ENCODE peak calls at places on chromosomes 1 and 21, in eight cellular contexts. G is cardiac fibroblast, X is left ventricle myocardium inferior, C is AG04449, O is SJSA1, K is GM12865, Z is BJ, N is IMR-90. H is an unnamed sample.

GRCh38 chr21:41360072-41360821 is 1.6 kb upstream of the MX2 start:
- DNase-seq in G (peak), X (peak), C (no peak), O (no peak), K (no peak), Z (peak), N (peak), H (peak)

GRCh38 chr21:25029580-25029979 is 577.7 kb downstream of the MRPL39 start:
- DNase-seq in G (no peak), X (no peak), C (no peak), O (no peak), K (peak), Z (no peak), N (no peak), H (no peak)

GRCh38 chr1:25622526-25622925 is 5.9 kb downstream of the MAN1C1 start:
- DNase-seq in G (no peak), X (no peak), C (no peak), O (no peak), K (no peak), Z (no peak), N (no peak), H (no peak)

GRCh38 chr21:36419996-36420395 is 34.8 kb downstream of the CHAF1B start:
- DNase-seq in G (peak), X (peak), C (peak), O (peak), K (peak), Z (peak), N (peak), H (peak)

GRCh38 chr1:211088156-211088555 is 45.8 kb downstream of the KCNH1 start:
- DNase-seq in G (no peak), X (no peak), C (no peak), O (no peak), K (no peak), Z (no peak), N (no peak), H (no peak)

GRCh38 chr1:149887456-149888159 is 11.8 kb upstream of the BOLA1 start:
- DNase-seq in G (peak), X (peak), C (peak), O (peak), K (peak), Z (peak), N (peak), H (peak)

GRCh38 chr1:174308604-174309003 is 139.2 kb upstream of the GPR52 start:
- DNase-seq in G (no peak), X (no peak), C (no peak), O (no peak), K (no peak), Z (no peak), N (no peak), H (no peak)

GRCh38 chr1:71785470-71785869 is 496.9 kb downstream of the NEGR1 start:
- DNase-seq in G (peak), X (no peak), C (no peak), O (no peak), K (no peak), Z (peak), N (no peak), H (peak)

GRCh38 chr1:203624341-203624712 is 2.3 kb upstream of the ATP2B4 start:
- DNase-seq in G (no peak), X (no peak), C (no peak), O (no peak), K (no peak), Z (no peak), N (no peak), H (no peak)

GRCh38 chr1:236287757-236288619 is 6.2 kb upstream of the ERO1B start:
- DNase-seq in G (no peak), X (no peak), C (no peak), O (no peak), K (no peak), Z (no peak), N (no peak), H (no peak)

GRCh38 chr1:37410815-37411214 is 63.6 kb upstream of the ZC3H12A start:
- DNase-seq in G (peak), X (no peak), C (no peak), O (no peak), K (peak), Z (no peak), N (peak), H (peak)

GRCh38 chr1:206608108-206608698 is 4.1 kb downstream of the EIF2D start:
- DNase-seq in G (peak), X (no peak), C (no peak), O (no peak), K (peak), Z (no peak), N (peak), H (peak)

GRCh38 chr21:45584786-45585185 is 42.5 kb upstream of the SLC19A1 start:
- DNase-seq in G (no peak), X (no peak), C (no peak), O (peak), K (no peak), Z (no peak), N (no peak), H (no peak)

GRCh38 chr21:45874716-45875415 is 106.7 kb upstream of the COL6A1 start:
- DNase-seq in G (peak), X (no peak), C (peak), O (peak), K (no peak), Z (peak), N (peak), H (peak)

GRCh38 chr1:25922064-25922632 is 15.9 kb upstream of the STMN1 start:
- DNase-seq in G (no peak), X (no peak), C (no peak), O (no peak), K (no peak), Z (no peak), N (no peak), H (no peak)

GRCh38 chr1:74693473-74693872 is 19.9 kb upstream of the ERICH3 start:
- DNase-seq in G (peak), X (no peak), C (no peak), O (no peak), K (no peak), Z (no peak), N (peak), H (peak)

GRCh38 chr1:117537291-117537920 is 68.4 kb upstream of the TENT5C start:
- DNase-seq in G (no peak), X (no peak), C (no peak), O (no peak), K (peak), Z (no peak), N (no peak), H (no peak)

GRCh38 chr1:232662910-232663309 is 33.0 kb upstream of the SIPA1L2 start:
- DNase-seq in G (no peak), X (no peak), C (no peak), O (no peak), K (no peak), Z (no peak), N (no peak), H (no peak)

GRCh38 chr1:116498789-116499628 is 71.8 kb downstream of the CD58 start:
- DNase-seq in G (peak), X (no peak), C (no peak), O (peak), K (peak), Z (no peak), N (peak), H (peak)

GRCh38 chr1:186014370-186015030 is 280.3 kb downstream of the HMCN1 start:
- DNase-seq in G (peak), X (no peak), C (peak), O (peak), K (no peak), Z (no peak), N (peak), H (peak)

GRCh38 chr21:45889115-45889708 is 92.4 kb upstream of the COL6A1 start:
- DNase-seq in G (no peak), X (no peak), C (no peak), O (no peak), K (no peak), Z (no peak), N (no peak), H (no peak)

DNA sequence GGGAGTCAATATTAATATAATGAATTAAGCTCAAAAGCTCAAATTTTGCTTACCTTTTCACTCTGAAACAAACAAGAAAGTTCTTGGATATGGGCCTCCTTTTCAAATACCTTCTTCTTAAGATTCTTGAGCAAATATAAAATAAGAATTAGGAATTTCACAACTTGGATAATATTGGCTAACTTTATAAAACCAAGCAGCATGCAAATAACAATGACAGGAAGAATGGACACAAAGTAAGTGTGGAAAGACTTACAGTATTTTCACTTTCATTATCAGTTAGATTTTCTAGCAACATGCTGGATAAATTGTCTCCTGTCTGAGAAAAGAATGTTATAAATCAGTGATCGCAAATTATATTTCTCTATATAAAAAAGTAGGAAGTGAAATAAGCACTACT is 13.2 kb downstream of the ODF2L start:
- DNase-seq in G (peak), X (no peak), C (no peak), O (no peak), K (peak), Z (no peak), N (no peak), H (peak)
- H3K4me3 ChIP-seq in G (no peak), X (peak), C (no peak), O (no peak), K (peak), Z (no peak), N (no peak), H (no peak)

GRCh38 chr1:179743679-179744400 is 749 bp downstream of the FAM163A start:
- DNase-seq in G (no peak), X (no peak), C (no peak), O (no peak), K (no peak), Z (no peak), N (no peak), H (no peak)
- H3K4me3 ChIP-seq in G (no peak), X (peak), C (no peak), O (no peak), K (no peak), Z (no peak), N (no peak), H (no peak)

DNA sequence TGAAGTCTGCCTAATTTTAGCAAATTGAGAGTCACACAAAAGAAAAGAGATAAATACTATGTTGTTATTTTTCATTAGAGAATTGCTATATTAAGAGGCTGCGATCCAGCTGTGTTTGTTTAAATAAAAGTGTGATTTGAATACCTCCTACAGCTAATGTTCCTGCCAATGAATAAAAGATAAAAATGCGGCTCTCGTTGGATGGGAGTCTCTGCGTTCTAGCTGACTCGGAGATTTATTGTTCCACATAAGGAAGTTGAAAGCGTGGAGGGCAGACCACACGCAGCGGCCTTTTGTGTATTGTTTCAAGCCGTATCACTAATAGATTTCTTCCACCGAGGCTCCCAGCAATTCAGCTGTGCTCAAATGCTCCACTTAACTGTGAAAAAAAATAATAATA is 460.8 kb upstream of the NFIA start:
- DNase-seq in G (peak), X (no peak), C (no peak), O (peak), K (no peak), Z (no peak), N (no peak), H (peak)
- H3K4me3 ChIP-seq in G (no peak), X (no peak), C (no peak), O (no peak), K (no peak), Z (no peak), N (no peak), H (no peak)

DNA sequence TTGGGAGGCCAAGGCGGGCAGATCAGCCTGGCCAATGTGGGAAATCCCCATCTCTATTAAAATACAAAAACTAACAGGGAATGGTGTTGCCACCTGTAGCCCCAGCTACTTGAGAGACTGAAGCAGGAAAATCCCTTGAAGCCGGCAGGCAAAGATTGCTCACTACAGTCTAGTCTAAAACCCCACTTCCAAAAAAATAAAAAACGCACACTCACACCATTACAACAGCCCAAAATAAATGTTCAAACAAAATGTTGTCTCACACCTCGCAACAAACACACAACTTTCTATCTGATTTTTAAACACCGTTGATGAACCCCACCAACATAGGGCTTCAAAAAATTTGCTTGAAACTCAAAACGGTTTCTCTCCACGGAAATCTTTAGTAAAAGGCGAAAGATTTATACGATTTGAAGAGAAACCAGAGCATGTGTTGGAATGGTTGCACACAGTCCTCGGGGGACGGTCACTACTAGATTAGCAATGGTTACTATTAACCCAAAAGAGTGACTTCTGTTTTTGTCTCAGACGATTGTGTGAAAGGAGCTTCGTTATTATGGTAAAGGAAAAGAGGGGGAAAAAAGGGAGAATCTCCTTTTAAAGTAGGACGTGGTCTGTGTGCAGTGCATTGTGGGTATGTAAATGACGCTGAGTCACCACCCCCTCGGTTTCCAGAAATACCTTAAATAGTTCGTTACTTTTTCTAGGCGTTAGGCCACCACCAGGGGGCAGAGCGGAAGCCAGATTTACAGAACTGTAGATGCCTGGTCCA is at the start of gene RNU5D-1:
- DNase-seq in G (peak), X (peak), C (peak), O (peak), K (peak), Z (peak), N (peak), H (peak)
- H3K4me3 ChIP-seq in G (peak), X (peak), C (peak), O (no peak), K (peak), Z (peak), N (peak), H (peak)